ENCODE peak calls at places on chromosomes 2 and 18, in five cellular contexts. P is activated CD4-positive, alpha-beta T cell treated with anti-CD3 and anti-CD28 coated beads for 1 hour; C is NCI-H524; B is astrocyte; X is CD8-positive, alpha-beta memory T cell. I is an unnamed sample.

GRCh38 chr2:55431982-55432627 is 12.4 kb upstream of the CCDC88A start:
- DNase-seq in X (no peak), P (no peak), C (no peak), B (peak; percentile 15), I (peak; percentile 6)

GRCh38 chr2:202038471-202039277 is 5.0 kb downstream of the FZD7 start:
- DNase-seq in P (no peak), B (peak; percentile 65), X (no peak), C (no peak), I (no peak)

GRCh38 chr2:128817171-128817570 is 498.5 kb upstream of the HS6ST1 start:
- DNase-seq in P (no peak), C (no peak), X (no peak), B (no peak), I (no peak)

GRCh38 chr2:3169106-3169870 is 208.3 kb downstream of the EIPR1 start:
- DNase-seq in B (peak; percentile 57), C (no peak), X (no peak), P (no peak), I (no peak)

GRCh38 chr2:10141736-10142639 is 19.4 kb downstream of the RRM2 start:
- DNase-seq in C (no peak), P (no peak), B (no peak), X (no peak), I (no peak)

GRCh38 chr18:75289762-75290161 is 79.2 kb downstream of the TSHZ1 start:
- DNase-seq in B (no peak), C (no peak), P (no peak), X (no peak), I (no peak)

GRCh38 chr2:239162141-239162821 is 238.5 kb downstream of the HDAC4 start:
- DNase-seq in P (no peak), B (no peak), X (no peak), C (no peak), I (no peak)

GRCh38 chr18:11391636-11392035 is 217.8 kb upstream of the SLC35G4 start:
- DNase-seq in C (no peak), X (no peak), B (peak; percentile 22), P (no peak), I (no peak)

GRCh38 chr18:45836242-45837215 is 11.1 kb downstream of the SIGLEC15 start:
- DNase-seq in P (no peak), X (no peak), B (no peak), C (no peak), I (no peak)

GRCh38 chr18:69586581-69586980 is 185.9 kb downstream of the DOK6 start:
- DNase-seq in X (no peak), B (no peak), P (no peak), C (no peak), I (no peak)

GRCh38 chr18:12883003-12883683 is 894 bp downstream of the PTPN2 start:
- DNase-seq in B (peak; percentile 23), P (no peak), C (no peak), X (no peak), I (no peak)

GRCh38 chr2:26010943-26011342 is 22.9 kb upstream of the RAB10 start:
- DNase-seq in B (no peak), X (no peak), C (no peak), P (no peak), I (no peak)

GRCh38 chr2:108067820-108068405 is 81.6 kb downstream of the SLC5A7 start:
- DNase-seq in P (no peak), C (no peak), B (no peak), X (no peak), I (no peak)

GRCh38 chr2:112821682-112822081 is 14.9 kb downstream of the IL1B start:
- DNase-seq in C (no peak), X (no peak), P (no peak), B (no peak), I (no peak)

GRCh38 chr18:34734048-34734447 is 23.9 kb downstream of the DTNA start:
- DNase-seq in B (no peak), X (no peak), C (no peak), P (no peak), I (no peak)

GRCh38 chr18:67525328-67526110 is 9.0 kb upstream of the DSEL start:
- DNase-seq in C (no peak), P (no peak), B (peak; percentile 98), X (no peak), I (no peak)

GRCh38 chr2:23377772-23378171 is 7.2 kb upstream of the KLHL29 start:
- DNase-seq in C (no peak), X (no peak), B (no peak), P (no peak), I (no peak)

GRCh38 chr2:185417111-185417510 is 321.5 kb upstream of the FSIP2 start:
- DNase-seq in P (no peak), C (no peak), B (peak; percentile 38), X (no peak), I (no peak)

GRCh38 chr2:133130548-133131246 is 437.6 kb downstream of the NCKAP5 start:
- DNase-seq in X (no peak), P (no peak), C (no peak), B (peak; percentile 10), I (no peak)

GRCh38 chr2:29640360-29640759 is 281.0 kb downstream of the ALK start:
- DNase-seq in P (no peak), C (no peak), X (no peak), B (no peak), I (no peak)

GRCh38 chr2:1751768-1752725 is 7.7 kb upstream of the PXDN start:
- DNase-seq in C (no peak), X (no peak), B (no peak), P (no peak), I (no peak)

GRCh38 chr18:37537868-37538525 is 27.6 kb downstream of the CELF4 start:
- DNase-seq in C (peak; percentile 58), P (no peak), X (no peak), B (peak; percentile 8), I (no peak)

GRCh38 chr2:25690058-25690457 is 16.7 kb upstream of the DTNB start:
- DNase-seq in B (no peak), P (no peak), C (no peak), X (no peak), I (no peak)

GRCh38 chr18:35345460-35345921 is 1.3 kb upstream of the ZNF24 start:
- DNase-seq in C (no peak), B (no peak), P (no peak), X (no peak), I (peak; percentile 23)

I was measured in naive B cell.